ENCODE peak calls at places on chromosomes 7 and 10, in six cellular contexts. N, Y, T, X, L and B are unnamed samples.

GRCh38 chr7:2100278-2101205 is 132.2 kb downstream of the MAD1L1 start:
- DNase-seq in N (peak), Y (no peak), T (no peak), X (no peak), L (no peak), B (no peak)

GRCh38 chr7:132393789-132394261 is 182.4 kb downstream of the PLXNA4 start:
- DNase-seq in N (no peak), Y (no peak), T (no peak), X (no peak), L (no peak), B (peak)

GRCh38 chr10:75402486-75403143 is 1.1 kb upstream of the ZNF503 start:
- DNase-seq in N (peak), Y (no peak), T (peak), X (no peak), L (peak), B (no peak)

GRCh38 chr10:128186959-128187787 is 61.0 kb upstream of the MKI67 start:
- DNase-seq in N (no peak), Y (no peak), T (no peak), X (no peak), L (peak), B (no peak)

GRCh38 chr10:82813856-82814255 is 938.9 kb downstream of the NRG3 start:
- DNase-seq in N (no peak), Y (no peak), T (no peak), X (peak), L (no peak), B (no peak)

GRCh38 chr10:4981722-4982471 is 18.7 kb downstream of the AKR1C1 start:
- DNase-seq in N (peak), Y (peak), T (peak), X (peak), L (no peak), B (no peak)

GRCh38 chr7:30911133-30911532 is 520 bp upstream of the AQP1 start:
- DNase-seq in N (no peak), Y (no peak), T (no peak), X (no peak), L (no peak), B (no peak)

GRCh38 chr10:116272497-116273221 is at the start of gene GFRA1:
- DNase-seq in N (peak), Y (no peak), T (no peak), X (no peak), L (no peak), B (no peak)

GRCh38 chr10:30701471-30702173 is 72.1 kb upstream of the LYZL2 start:
- DNase-seq in N (no peak), Y (no peak), T (no peak), X (peak), L (peak), B (no peak)

GRCh38 chr10:132458595-132459251 is 61.7 kb downstream of the PWWP2B start:
- DNase-seq in N (peak), Y (peak), T (peak), X (no peak), L (peak), B (no peak)

GRCh38 chr7:24158976-24159375 is 125.0 kb upstream of the NPY start:
- DNase-seq in N (no peak), Y (no peak), T (no peak), X (peak), L (no peak), B (no peak)

GRCh38 chr7:77667459-77668090 is 28.7 kb upstream of the RSBN1L start:
- DNase-seq in N (no peak), Y (no peak), T (no peak), X (no peak), L (no peak), B (no peak)